ENCODE peak calls at places on chromosomes 12 and 14, in four cellular contexts. Y, H, P and Z are unnamed samples.

GRCh38 chr14:46819117-46819516 is 167.5 kb upstream of the RPL10L start:
- DNase-seq in Y (no peak), H (no peak), P (no peak), Z (no peak)

GRCh38 chr14:100422556-100423420 is 99.6 kb downstream of the SLC25A47 start:
- DNase-seq in Y (no peak), H (no peak), P (no peak), Z (no peak)

GRCh38 chr12:88958961-88959360 is 378.7 kb upstream of the KITLG start:
- DNase-seq in Y (no peak), H (no peak), P (no peak), Z (no peak)

GRCh38 chr12:64580681-64581080 is 29.6 kb upstream of the RASSF3 start:
- DNase-seq in Y (no peak), H (no peak), P (no peak), Z (no peak)

GRCh38 chr14:43956741-43957140 is 550.3 kb downstream of the FSCB start:
- DNase-seq in Y (no peak), H (no peak), P (no peak), Z (no peak)

GRCh38 chr12:107590369-107591094 is 95.1 kb upstream of the PWP1 start:
- DNase-seq in Y (no peak), H (no peak), P (no peak), Z (peak; percentile 40)

GRCh38 chr14:20614038-20614840 is 23.1 kb upstream of the RNASE12 start:
- DNase-seq in Y (no peak), H (peak; percentile 54), P (no peak), Z (no peak)

GRCh38 chr12:98469108-98469507 is 46.3 kb upstream of the TMPO start:
- DNase-seq in Y (no peak), H (no peak), P (no peak), Z (no peak)

GRCh38 chr12:422526-422925 is 21.1 kb downstream of the CCDC77 start:
- DNase-seq in Y (no peak), H (no peak), P (no peak), Z (no peak)

GRCh38 chr14:94548131-94548998 is 12.9 kb upstream of the SERPINA4 start:
- DNase-seq in Y (no peak), H (no peak), P (no peak), Z (no peak)
- H3K27ac ChIP-seq in Y (no peak overlapping the region), H (no peak overlapping the region), P (no peak overlapping the region), Z (no peak overlapping the region)

DNA sequence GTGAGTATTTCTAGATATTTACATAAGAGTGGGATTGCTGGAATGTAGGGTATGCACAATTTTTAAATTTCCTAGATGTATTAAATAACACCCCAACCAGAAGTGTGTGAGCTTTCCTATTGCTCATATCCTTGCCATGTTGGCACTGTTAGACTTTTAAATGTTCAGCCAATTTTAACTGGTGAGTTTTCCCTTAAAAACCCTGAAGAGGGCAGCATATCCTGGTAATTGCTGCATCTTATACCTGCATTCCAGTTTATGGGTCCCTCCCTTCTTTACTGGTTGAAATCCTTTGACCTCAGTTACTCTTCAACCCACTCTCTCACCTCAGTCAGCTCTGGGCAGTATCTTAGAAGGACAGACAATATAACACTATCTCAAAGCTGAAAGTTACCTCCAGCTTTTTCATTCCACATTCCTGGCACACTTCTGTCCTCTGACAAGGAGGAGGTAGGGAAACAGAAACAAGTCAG is 270.6 kb downstream of the PAWR start:
- DNase-seq in Y (peak; percentile 62), H (no peak), P (peak; percentile 16), Z (no peak)
- TF ChIP-seq CTCF in Y (peak; percentile 59), H (peak; percentile 90), P (peak; percentile 60), Z (peak; percentile 43)

DNA sequence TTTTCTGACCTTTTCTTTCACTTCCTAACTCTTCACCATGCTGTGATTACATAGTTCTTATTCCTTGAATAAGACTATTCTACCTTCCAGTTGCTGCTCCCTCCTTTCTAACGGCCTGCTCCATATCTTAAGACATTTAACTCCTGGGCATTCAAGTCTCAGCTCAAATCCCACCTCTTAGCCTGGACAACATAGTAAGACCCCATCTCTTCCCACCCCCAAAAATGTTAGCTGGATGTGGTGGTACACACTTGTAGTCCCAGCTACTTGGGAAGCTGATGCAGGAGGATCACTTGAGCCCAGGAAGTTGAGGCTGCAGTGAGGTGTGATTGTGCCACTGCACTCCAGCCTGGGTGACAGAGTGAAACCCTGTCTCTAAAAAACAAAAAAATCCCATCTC is 10.9 kb downstream of the ERG28 start:
- DNase-seq in Y (no peak), H (no peak), P (no peak), Z (no peak)
- H3K27ac ChIP-seq in Y (no peak overlapping the region), H (no peak overlapping the region), P (no peak overlapping the region), Z (peak overlapping the region; percentile 89)

DNA sequence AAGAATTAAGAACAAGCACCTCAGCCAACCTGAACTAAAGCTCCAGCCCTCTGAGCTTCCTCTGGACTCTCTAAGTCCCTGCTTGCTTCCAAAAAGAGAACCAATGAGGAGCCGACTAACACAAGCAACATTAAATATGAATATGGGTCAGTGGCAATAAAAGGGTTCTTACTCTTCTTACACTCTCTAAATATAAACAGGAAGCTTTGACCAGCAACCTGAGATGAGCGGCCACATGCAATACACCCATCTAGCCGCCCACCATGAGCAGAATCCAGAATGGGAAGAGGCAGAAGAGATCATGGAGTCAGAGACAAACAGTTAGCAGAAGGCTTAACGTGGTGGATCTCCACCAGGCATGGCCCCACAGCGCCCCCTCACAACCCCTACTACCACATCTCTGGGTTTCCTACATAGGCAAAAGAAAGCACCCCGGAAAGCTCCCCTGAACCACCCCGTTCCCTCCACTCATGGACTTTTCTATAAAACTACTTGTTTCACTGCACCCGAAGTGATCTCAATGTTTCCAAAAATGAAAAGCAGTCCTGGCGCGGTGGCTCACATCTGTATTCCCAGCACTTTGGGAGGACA is 59.4 kb downstream of the TTC7B start:
- DNase-seq in Y (no peak), H (no peak), P (no peak), Z (no peak)
- TF ChIP-seq CTCF in Y (no peak), H (no peak), P (no peak), Z (no peak)

GRCh38 chr12:22683131-22683530 is 58.2 kb downstream of the ETNK1 start:
- DNase-seq in Y (no peak), H (no peak), P (no peak), Z (no peak)

GRCh38 chr12:22682663-22683062 is 57.7 kb downstream of the ETNK1 start:
- DNase-seq in Y (no peak), H (no peak), P (no peak), Z (no peak)

GRCh38 chr12:22684124-22684523 is 59.2 kb downstream of the ETNK1 start:
- DNase-seq in Y (no peak), H (no peak), P (no peak), Z (no peak)

GRCh38 chr12:22687677-22688076 is 62.7 kb downstream of the ETNK1 start:
- DNase-seq in Y (no peak), H (no peak), P (no peak), Z (no peak)

GRCh38 chr12:22684526-22685118 is 59.7 kb downstream of the ETNK1 start:
- DNase-seq in Y (no peak), H (no peak), P (no peak), Z (no peak)
- H3K27ac ChIP-seq in Y (no peak overlapping the region), H (no peak overlapping the region), P (no peak overlapping the region), Z (no peak overlapping the region)